ENCODE peak calls at places on chromosome 7, in eight cellular contexts. G is fibroblast of pulmonary artery; W is stimulated activated naive B cell treated with anti-CD40 and anti-IgM and Interleukin-4, amounts not matched to agents 10 μg/mL and 1 μg/mL and 100 μg/mL, for 72 hours; I is lung microvascular endothelial cell; S is CD4-positive, CD25-positive, alpha-beta regulatory T cell; D is heart left ventricle; O is NCI-H146; H is HTR-8/SVneo. X is an unnamed sample.
A peak's percentile ranks its signal among the peaks of the same experiment; 100 is the strongest.

GRCh38 chr7:129434846-129435318 is 650 bp downstream of the STRIP2 start:
- DNase-seq in S (no peak), W (no peak), I (peak; percentile 20), G (peak; percentile 26), H (peak; percentile 3), D (no peak), O (peak; percentile 43), X (peak; percentile 42)

GRCh38 chr7:84837405-84837804 is 349.5 kb downstream of the SEMA3D start:
- DNase-seq in S (no peak), H (peak; percentile 2), O (no peak), D (no peak), I (no peak), G (no peak), W (no peak), X (no peak)

GRCh38 chr7:159075563-159076238 is 69.0 kb downstream of the VIPR2 start:
- DNase-seq in D (peak; percentile 70), G (no peak), I (no peak), H (no peak), O (no peak), S (no peak), W (no peak), X (no peak)

GRCh38 chr7:151017370-151017952 is 6.8 kb downstream of the ATG9B start:
- DNase-seq in S (no peak), O (no peak), H (no peak), D (no peak), I (no peak), W (no peak), G (no peak), X (no peak)

GRCh38 chr7:150357277-150357676 is 11.3 kb upstream of the REPIN1 start:
- DNase-seq in S (peak; percentile 52), W (no peak), O (no peak), G (no peak), H (no peak), D (no peak), I (no peak), X (no peak)

GRCh38 chr7:76403780-76404494 is 5.6 kb downstream of the SSC4D start:
- DNase-seq in D (no peak), O (no peak), I (no peak), H (no peak), W (no peak), S (no peak), G (no peak), X (no peak)

GRCh38 chr7:44116087-44116788 is 7.1 kb downstream of the POLD2 start:
- DNase-seq in O (no peak), I (no peak), S (no peak), H (no peak), D (no peak), G (no peak), W (no peak), X (no peak)

GRCh38 chr7:159026271-159027047 is 118.2 kb downstream of the VIPR2 start:
- DNase-seq in W (no peak), D (no peak), O (no peak), G (no peak), I (no peak), H (no peak), S (no peak), X (no peak)

GRCh38 chr7:158134824-158135223 is 452.8 kb downstream of the PTPRN2 start:
- DNase-seq in H (no peak), W (no peak), D (no peak), G (no peak), O (no peak), S (no peak), I (no peak), X (no peak)

GRCh38 chr7:33130184-33130583 is 820 bp downstream of the BBS9 start:
- DNase-seq in O (no peak), W (no peak), S (no peak), G (peak; percentile 21), H (peak; percentile 20), D (no peak), I (no peak), X (no peak)

GRCh38 chr7:70053421-70053820 is 455.1 kb downstream of the AUTS2 start:
- DNase-seq in W (no peak), S (no peak), I (no peak), G (no peak), D (no peak), O (no peak), H (no peak), X (no peak)

GRCh38 chr7:115838829-115839228 is 191.7 kb downstream of the TFEC start:
- DNase-seq in D (no peak), H (no peak), G (peak; percentile 21), O (no peak), S (no peak), I (no peak), W (no peak), X (no peak)

GRCh38 chr7:33669251-33669670 is 236.1 kb upstream of the BMPER start:
- DNase-seq in D (no peak), W (no peak), O (peak; percentile 65), G (peak; percentile 52), S (no peak), I (peak; percentile 71), H (peak; percentile 26), X (no peak)

GRCh38 chr7:27158436-27159277 is 2.2 kb upstream of the HOXA7 start:
- DNase-seq in D (no peak), I (peak; percentile 58), S (no peak), W (no peak), H (no peak), O (no peak), G (no peak), X (no peak)

GRCh38 chr7:51350195-51350896 is 33.7 kb upstream of the COBL start:
- DNase-seq in H (no peak), O (peak; percentile 92), G (no peak), S (no peak), I (no peak), D (no peak), W (no peak), X (no peak)

GRCh38 chr7:47663239-47663638 is 81.3 kb upstream of the TNS3 start:
- DNase-seq in G (no peak), I (no peak), H (no peak), S (no peak), W (no peak), O (no peak), D (no peak), X (no peak)

GRCh38 chr7:19405546-19405945 is 260.3 kb upstream of the FERD3L start:
- DNase-seq in I (no peak), G (peak; percentile 82), H (no peak), W (no peak), S (no peak), D (no peak), O (no peak), X (no peak)

GRCh38 chr7:50684702-50685074 is 98.0 kb downstream of the GRB10 start:
- DNase-seq in W (no peak), I (no peak), D (no peak), G (no peak), S (no peak), O (no peak), H (no peak), X (no peak)

GRCh38 chr7:1809070-1809469 is 139.0 kb downstream of the ELFN1 start:
- DNase-seq in G (no peak), I (no peak), D (no peak), H (no peak), O (no peak), S (no peak), W (no peak), X (no peak)

GRCh38 chr7:157266272-157266671 is 70.5 kb upstream of the DNAJB6 start:
- DNase-seq in I (no peak), D (no peak), W (no peak), G (no peak), S (no peak), O (no peak), H (no peak), X (no peak)

GRCh38 chr7:79593819-79594218 is 140.4 kb upstream of the MAGI2 start:
- DNase-seq in H (no peak), S (no peak), W (no peak), O (no peak), I (peak; percentile 48), D (no peak), G (peak; percentile 17), X (no peak)

GRCh38 chr7:143316492-143316891 is 581 bp downstream of the CLCN1 start:
- DNase-seq in S (no peak), I (no peak), G (no peak), W (no peak), D (no peak), O (no peak), H (no peak), X (no peak)

GRCh38 chr7:50534690-50535290 is 30.4 kb downstream of the DDC start:
- DNase-seq in G (peak; percentile 99), O (peak; percentile 12), S (no peak), H (peak; percentile 69), I (peak; percentile 66), D (no peak), W (no peak), X (no peak)

GRCh38 chr7:42237162-42237821 is at the start of gene GLI3:
- DNase-seq in I (peak; percentile 56), H (peak; percentile 92), G (peak; percentile 95), W (peak; percentile 8), D (peak; percentile 89), S (no peak), O (peak; percentile 2), X (peak; percentile 90)

GRCh38 chr7:69617364-69617763 is 19.1 kb downstream of the AUTS2 start:
- DNase-seq in W (no peak), H (no peak), D (no peak), I (no peak), G (no peak), S (no peak), O (no peak), X (no peak)

GRCh38 chr7:23205861-23206510 is 24.1 kb downstream of the NUP42 start:
- DNase-seq in D (peak; percentile 42), S (no peak), W (no peak), H (no peak), O (no peak), I (peak; percentile 20), G (peak; percentile 4), X (peak; percentile 30)

GRCh38 chr7:24720283-24720682 is 37.0 kb downstream of the GSDME start:
- DNase-seq in I (no peak), G (no peak), H (no peak), D (no peak), S (no peak), W (no peak), O (no peak), X (no peak)

GRCh38 chr7:106070567-106071254 is 41.4 kb downstream of the SYPL1 start:
- DNase-seq in O (no peak), G (no peak), H (no peak), S (no peak), W (no peak), I (no peak), D (no peak), X (no peak)

GRCh38 chr7:64610997-64611396 is 48.1 kb upstream of the ZNF680 start:
- DNase-seq in G (no peak), D (no peak), S (no peak), W (no peak), O (no peak), I (no peak), H (no peak), X (no peak)

GRCh38 chr7:100563809-100564400 is 9.8 kb downstream of the SAP25 start:
- DNase-seq in I (peak; percentile 80), G (peak; percentile 75), H (peak; percentile 70), S (peak; percentile 67), W (peak; percentile 53), D (peak; percentile 84), O (peak; percentile 47), X (peak; percentile 94)

GRCh38 chr7:75869776-75870379 is 9.0 kb upstream of the RHBDD2 start:
- DNase-seq in G (no peak), I (no peak), W (no peak), D (no peak), S (no peak), H (no peak), O (no peak), X (no peak)

GRCh38 chr7:33109758-33110238 is 594 bp upstream of the RP9 start:
- DNase-seq in I (peak; percentile 9), H (peak; percentile 23), G (no peak), O (peak; percentile 24), D (no peak), W (no peak), S (no peak), X (no peak)

GRCh38 chr7:66460921-66461361 is 167.7 kb upstream of the KCTD7 start:
- DNase-seq in S (no peak), H (no peak), D (no peak), I (no peak), W (no peak), G (no peak), O (no peak), X (no peak)

X was measured in WTC11.